ENCODE peak calls at places on chromosomes 12 and 14, in seven cellular contexts. R, Z, B, T, S, I and A are unnamed samples.

GRCh38 chr12:31226639-31227038 is 99.3 kb downstream of the SINHCAF start:
- DNase-seq in R (no peak), Z (no peak), B (no peak), T (peak), S (no peak), I (no peak), A (no peak)

GRCh38 chr14:67335781-67336180 is 23.8 kb downstream of the ATP6V1D start:
- DNase-seq in R (peak), Z (peak), B (peak), T (peak), S (no peak), I (no peak), A (peak)

GRCh38 chr12:39723831-39724230 is 104.2 kb upstream of the ABCD2 start:
- DNase-seq in R (peak), Z (no peak), B (no peak), T (no peak), S (no peak), I (no peak), A (no peak)

GRCh38 chr14:61211476-61212262 is 69.5 kb downstream of the TMEM30B start:
- DNase-seq in R (no peak), Z (no peak), B (no peak), T (no peak), S (no peak), I (no peak), A (no peak)

GRCh38 chr12:88299567-88300101 is 157.5 kb downstream of the TMTC3 start:
- DNase-seq in R (peak), Z (peak), B (no peak), T (no peak), S (peak), I (no peak), A (peak)

GRCh38 chr14:30848449-30849240 is 25.7 kb upstream of the COCH start:
- DNase-seq in R (no peak), Z (no peak), B (peak), T (no peak), S (no peak), I (no peak), A (no peak)

GRCh38 chr12:18998343-18999270 is 130.9 kb upstream of the PLEKHA5 start:
- DNase-seq in R (peak), Z (peak), B (no peak), T (peak), S (no peak), I (no peak), A (no peak)

GRCh38 chr12:6767592-6768384 is 1.6 kb downstream of the PTMS start:
- DNase-seq in R (no peak), Z (peak), B (peak), T (peak), S (no peak), I (no peak), A (no peak)

GRCh38 chr12:130555628-130556485 is 160.2 kb downstream of the RIMBP2 start:
- DNase-seq in R (no peak), Z (no peak), B (no peak), T (peak), S (no peak), I (no peak), A (no peak)

GRCh38 chr12:79420146-79420618 is 270.6 kb downstream of the PAWR start:
- DNase-seq in R (peak), Z (peak), B (peak), T (no peak), S (no peak), I (no peak), A (peak)

GRCh38 chr12:124497658-124498057 is 69.8 kb downstream of the NCOR2 start:
- DNase-seq in R (no peak), Z (peak), B (no peak), T (peak), S (no peak), I (no peak), A (no peak)

GRCh38 chr12:105921872-105922669 is 216.7 kb downstream of the NUAK1 start:
- DNase-seq in R (peak), Z (no peak), B (no peak), T (no peak), S (no peak), I (no peak), A (no peak)

GRCh38 chr12:130686511-130686981 is 29.6 kb downstream of the RIMBP2 start:
- DNase-seq in R (no peak), Z (no peak), B (no peak), T (no peak), S (no peak), I (no peak), A (no peak)

GRCh38 chr14:105317546-105317945 is 3.0 kb downstream of the PACS2 start:
- DNase-seq in R (no peak), Z (peak), B (no peak), T (peak), S (no peak), I (no peak), A (no peak)

GRCh38 chr14:64763801-64764511 is 59.7 kb downstream of the PLEKHG3 start:
- DNase-seq in R (peak), Z (peak), B (no peak), T (peak), S (no peak), I (no peak), A (no peak)

GRCh38 chr12:12469386-12469785 is 93.3 kb downstream of the DUSP16 start:
- DNase-seq in R (no peak), Z (no peak), B (no peak), T (no peak), S (no peak), I (no peak), A (no peak)

GRCh38 chr12:69645031-69645430 is 34.3 kb upstream of the LRRC10 start:
- DNase-seq in R (no peak), Z (peak), B (no peak), T (no peak), S (no peak), I (no peak), A (no peak)

GRCh38 chr14:54483073-54483745 is 5.6 kb downstream of the GMFB start:
- DNase-seq in R (no peak), Z (no peak), B (peak), T (no peak), S (no peak), I (no peak), A (no peak)

GRCh38 chr14:99521176-99522024 is 40.2 kb downstream of the CCNK start:
- DNase-seq in R (no peak), Z (no peak), B (no peak), T (no peak), S (no peak), I (no peak), A (no peak)

GRCh38 chr14:75092698-75093097 is 23.3 kb downstream of the ZC2HC1C start:
- DNase-seq in R (no peak), Z (no peak), B (no peak), T (no peak), S (no peak), I (no peak), A (no peak)

GRCh38 chr12:124385219-124385969 is 90.5 kb downstream of the RFLNA start:
- DNase-seq in R (peak), Z (peak), B (no peak), T (no peak), S (no peak), I (no peak), A (no peak)

GRCh38 chr14:23729720-23730387 is 93.7 kb downstream of the DHRS2 start:
- DNase-seq in R (peak), Z (no peak), B (peak), T (peak), S (no peak), I (no peak), A (no peak)

GRCh38 chr12:4775936-4776335 is 55.7 kb downstream of the GALNT8 start:
- DNase-seq in R (no peak), Z (no peak), B (no peak), T (no peak), S (no peak), I (no peak), A (no peak)

GRCh38 chr14:63988579-63988978 is 135.8 kb downstream of the SYNE2 start:
- DNase-seq in R (no peak), Z (no peak), B (no peak), T (no peak), S (no peak), I (no peak), A (no peak)

GRCh38 chr14:85911044-85911443 is 381.1 kb downstream of the FLRT2 start:
- DNase-seq in R (no peak), Z (no peak), B (no peak), T (no peak), S (no peak), I (no peak), A (no peak)

GRCh38 chr12:48826209-48826855 is 8.0 kb downstream of the CACNB3 start:
- DNase-seq in R (no peak), Z (no peak), B (no peak), T (no peak), S (no peak), I (no peak), A (no peak)

GRCh38 chr12:130768120-130768519 is 52.0 kb upstream of the RIMBP2 start:
- DNase-seq in R (no peak), Z (no peak), B (no peak), T (no peak), S (no peak), I (no peak), A (no peak)

GRCh38 chr12:52006726-52007157 is at the start of gene TAMALIN:
- DNase-seq in R (no peak), Z (peak), B (no peak), T (peak), S (no peak), I (no peak), A (no peak)

DNA sequence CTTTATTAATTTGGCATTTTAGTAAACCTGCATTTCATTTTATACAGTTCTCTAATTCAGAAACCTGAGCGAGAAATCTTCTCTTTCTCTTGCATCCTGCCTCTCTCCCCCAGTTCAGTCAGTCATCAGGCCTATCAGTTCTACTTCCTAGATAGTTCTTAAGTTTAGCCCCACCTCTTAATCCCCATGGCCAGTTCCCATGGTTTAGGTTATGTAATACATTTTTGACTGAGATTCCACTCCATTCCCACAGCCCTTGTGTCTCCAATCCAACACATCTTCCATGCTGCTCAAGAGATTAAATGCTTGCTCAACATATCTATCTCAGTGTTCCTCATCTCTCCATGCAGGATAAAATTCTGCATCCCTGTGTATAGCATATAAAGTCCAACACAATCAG is 80.5 kb downstream of the DACT1 start:
- DNase-seq in R (no peak), Z (no peak), B (no peak), T (no peak), S (no peak), I (no peak), A (no peak)
- TF ChIP-seq RAD21 in R (no peak), Z (no peak), B (no peak), T (no peak), S (no peak), I (no peak), A (no peak)

GRCh38 chr12:42023733-42024494 is 120.8 kb downstream of the GXYLT1 start:
- DNase-seq in R (peak), Z (peak), B (peak), T (peak), S (peak), I (peak), A (peak)
- TF ChIP-seq RAD21 in R (peak), Z (peak), B (peak), T (peak), S (peak), I (peak), A (peak)

DNA sequence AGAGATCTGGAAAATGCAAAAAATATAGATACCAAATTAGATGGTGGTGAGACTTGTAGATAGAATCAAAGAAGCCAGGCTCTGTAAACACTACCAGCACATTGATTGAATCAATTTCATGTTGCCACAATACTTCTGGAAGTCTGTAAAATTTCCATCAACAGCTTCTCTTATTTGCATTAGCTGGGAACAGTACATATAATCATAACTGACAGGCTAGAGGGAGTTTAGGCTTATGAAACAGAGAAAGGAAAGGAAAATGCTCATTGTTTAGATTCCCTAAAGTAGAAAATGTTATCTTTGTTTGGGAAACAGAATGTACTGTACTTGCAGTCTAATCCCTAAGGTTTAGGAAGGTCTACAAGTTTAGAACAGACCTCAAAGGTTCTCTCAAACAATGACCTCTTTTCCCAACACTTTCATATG is 335.2 kb downstream of the CEP128 start:
- DNase-seq in R (no peak), Z (no peak), B (no peak), T (peak), S (no peak), I (no peak), A (no peak)
- TF ChIP-seq RAD21 in R (no peak), Z (no peak), B (no peak), T (no peak), S (no peak), I (no peak), A (no peak)

GRCh38 chr14:90000935-90001334 is 45.2 kb downstream of the TDP1 start:
- DNase-seq in R (no peak), Z (no peak), B (no peak), T (no peak), S (no peak), I (no peak), A (no peak)

GRCh38 chr14:90003526-90004312 is 48.0 kb downstream of the TDP1 start:
- DNase-seq in R (no peak), Z (no peak), B (no peak), T (no peak), S (no peak), I (no peak), A (no peak)

GRCh38 chr14:90005441-90005840 is 49.7 kb downstream of the TDP1 start:
- DNase-seq in R (no peak), Z (no peak), B (no peak), T (no peak), S (no peak), I (no peak), A (no peak)

GRCh38 chr14:90005939-90006530 is 50.3 kb downstream of the TDP1 start:
- DNase-seq in R (no peak), Z (no peak), B (no peak), T (no peak), S (no peak), I (no peak), A (no peak)
- TF ChIP-seq RAD21 in R (no peak), Z (no peak), B (no peak), T (no peak), S (no peak), I (no peak), A (no peak)

GRCh38 chr12:76919388-76920181 is 40.8 kb upstream of the CSRP2 start:
- DNase-seq in R (no peak), Z (no peak), B (no peak), T (no peak), S (no peak), I (no peak), A (no peak)

GRCh38 chr12:76920182-76921014 is 41.6 kb upstream of the CSRP2 start:
- DNase-seq in R (no peak), Z (no peak), B (no peak), T (no peak), S (no peak), I (no peak), A (no peak)

GRCh38 chr12:76921891-76922664 is 43.3 kb upstream of the CSRP2 start:
- DNase-seq in R (no peak), Z (no peak), B (no peak), T (no peak), S (no peak), I (no peak), A (no peak)

GRCh38 chr12:76921072-76921471 is 42.3 kb upstream of the CSRP2 start:
- DNase-seq in R (no peak), Z (no peak), B (no peak), T (no peak), S (no peak), I (no peak), A (no peak)

GRCh38 chr12:76922821-76923315 is 44.0 kb upstream of the CSRP2 start:
- DNase-seq in R (no peak), Z (peak), B (no peak), T (no peak), S (no peak), I (no peak), A (no peak)
- TF ChIP-seq RAD21 in R (no peak), Z (no peak), B (no peak), T (no peak), S (no peak), I (no peak), A (no peak)

DNA sequence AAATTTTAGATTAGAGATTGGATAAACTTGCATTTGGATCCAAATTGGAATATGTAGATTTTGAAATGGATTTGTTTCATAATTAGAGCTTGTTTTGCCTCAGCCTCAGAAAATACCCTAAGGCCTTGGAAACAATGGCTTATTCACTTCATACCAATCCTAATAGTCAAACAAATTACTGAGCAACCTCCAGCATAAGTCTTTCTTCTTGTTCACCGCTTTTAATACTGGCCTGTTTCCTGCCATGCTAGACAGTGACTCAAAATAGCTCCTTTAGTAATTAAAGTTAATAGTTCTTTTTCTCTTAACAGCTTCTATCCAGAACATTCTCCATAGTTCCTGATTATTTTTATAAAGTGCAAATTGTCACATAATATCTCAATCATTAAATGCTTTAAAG is 110.9 kb upstream of the DNM1L start:
- DNase-seq in R (peak), Z (peak), B (peak), T (no peak), S (no peak), I (no peak), A (peak)
- TF ChIP-seq RAD21 in R (no peak), Z (no peak), B (no peak), T (no peak), S (no peak), I (no peak), A (no peak)

GRCh38 chr14:59529189-59529588 is 44.9 kb downstream of the JKAMP start:
- DNase-seq in R (no peak), Z (no peak), B (no peak), T (no peak), S (no peak), I (no peak), A (no peak)
- TF ChIP-seq RAD21 in R (no peak), Z (no peak), B (no peak), T (no peak), S (no peak), I (no peak), A (no peak)

GRCh38 chr12:119936705-119937323 is 52.2 kb upstream of the BICDL1 start:
- DNase-seq in R (no peak), Z (no peak), B (no peak), T (no peak), S (no peak), I (no peak), A (no peak)

GRCh38 chr12:119942386-119942785 is 46.6 kb upstream of the BICDL1 start:
- DNase-seq in R (no peak), Z (no peak), B (no peak), T (no peak), S (no peak), I (no peak), A (no peak)

GRCh38 chr12:119938049-119938667 is 50.9 kb upstream of the BICDL1 start:
- DNase-seq in R (peak), Z (peak), B (peak), T (peak), S (peak), I (peak), A (peak)

GRCh38 chr12:119940881-119941280 is 48.2 kb upstream of the BICDL1 start:
- DNase-seq in R (peak), Z (peak), B (peak), T (no peak), S (no peak), I (no peak), A (peak)
- TF ChIP-seq RAD21 in R (no peak), Z (no peak), B (no peak), T (no peak), S (no peak), I (no peak), A (no peak)